ENCODE peak calls at places on chromosomes 5 and 9, in five cellular contexts. N is breast epithelium, C is A549, M is transverse colon, K is lower lobe of right lung. H is an unnamed sample.

GRCh38 chr9:89234636-89235035 is 56.0 kb upstream of the SHC3 start:
- DNase-seq in N (no peak), K (peak), C (peak), M (no peak), H (no peak)

GRCh38 chr5:178287091-178287790 is 54.6 kb upstream of the PHYKPL start:
- DNase-seq in M (no peak), K (no peak), C (no peak), N (no peak), H (no peak)

GRCh38 chr5:67992919-67993318 is 222.6 kb upstream of the PIK3R1 start:
- DNase-seq in C (no peak), K (no peak), M (no peak), N (no peak), H (no peak)

GRCh38 chr5:112248643-112249042 is 170.4 kb downstream of the EPB41L4A start:
- DNase-seq in C (no peak), M (no peak), K (no peak), N (no peak), H (no peak)

GRCh38 chr5:174610968-174611367 is 113.4 kb upstream of the MSX2 start:
- DNase-seq in M (peak), N (peak), C (no peak), K (no peak), H (peak)

GRCh38 chr5:42495908-42496307 is 72.7 kb downstream of the GHR start:
- DNase-seq in N (no peak), C (no peak), K (no peak), M (no peak), H (no peak)

GRCh38 chr5:6455571-6456200 is 7.0 kb downstream of the UBE2QL1 start:
- DNase-seq in K (no peak), C (no peak), M (no peak), N (no peak), H (no peak)

GRCh38 chr5:14737309-14737708 is 72.8 kb downstream of the OTULIN start:
- DNase-seq in C (no peak), M (no peak), N (no peak), K (no peak), H (no peak)

GRCh38 chr9:114117614-114117995 is 18.5 kb upstream of the KIF12 start:
- DNase-seq in C (no peak), M (no peak), K (no peak), N (no peak), H (no peak)

GRCh38 chr9:114884787-114885452 is 45.5 kb downstream of the TNFSF8 start:
- DNase-seq in M (peak), K (peak), N (peak), C (peak), H (peak)

GRCh38 chr9:109861918-109862317 is 81.9 kb downstream of the PALM2AKAP2 start:
- DNase-seq in C (no peak), M (no peak), K (no peak), N (no peak), H (no peak)

GRCh38 chr5:82104872-82105271 is 133.0 kb downstream of the ATG10 start:
- DNase-seq in N (no peak), C (no peak), K (no peak), M (no peak), H (no peak)

GRCh38 chr5:17069995-17070405 is 133.9 kb upstream of the MYO10 start:
- DNase-seq in C (no peak), K (no peak), M (peak), N (no peak), H (no peak)

GRCh38 chr9:97770808-97771372 is 73.8 kb upstream of the XPA start:
- DNase-seq in M (no peak), C (no peak), N (no peak), K (no peak), H (no peak)

GRCh38 chr9:124771867-124772621 is 933 bp upstream of the NR6A1 start:
- DNase-seq in M (peak), N (peak), C (peak), K (peak), H (no peak)

GRCh38 chr5:147290261-147290660 is 55.4 kb downstream of the STK32A start:
- DNase-seq in C (no peak), M (no peak), K (peak), N (no peak), H (no peak)

GRCh38 chr9:17810728-17811634 is 232.1 kb downstream of the SH3GL2 start:
- DNase-seq in M (peak), C (peak), N (no peak), K (no peak), H (no peak)

GRCh38 chr5:96065577-96066385 is 104.1 kb upstream of the ELL2 start:
- DNase-seq in M (no peak), K (no peak), N (no peak), C (no peak), H (no peak)

GRCh38 chr9:83501552-83501951 is 36.6 kb downstream of the FRMD3 start:
- DNase-seq in C (no peak), M (no peak), K (no peak), N (no peak), H (no peak)

GRCh38 chr9:14313951-14314423 is at the start of gene NFIB:
- DNase-seq in M (peak), K (peak), N (no peak), C (peak), H (no peak)

DNA sequence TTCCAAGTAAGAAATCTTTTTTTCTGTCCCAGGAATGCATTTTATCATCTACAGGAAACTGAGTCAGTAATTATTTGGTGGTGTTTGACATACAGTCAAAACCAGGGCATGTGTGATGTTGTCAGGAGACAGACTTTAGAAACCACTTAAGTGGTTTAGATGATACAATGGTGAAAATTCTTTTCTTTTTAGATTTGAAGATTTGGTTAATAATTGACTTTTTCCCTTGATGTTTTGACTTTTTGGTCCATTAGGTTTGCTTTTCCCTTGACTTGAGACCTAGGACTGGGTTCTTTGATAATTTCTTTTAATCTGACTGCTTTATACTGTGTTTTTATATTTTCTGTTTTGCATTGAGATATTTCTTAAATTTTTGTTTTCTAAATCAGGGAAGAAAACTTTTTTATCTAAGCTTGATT is 85.2 kb downstream of the RASGRF2 start:
- DNase-seq in N (no peak), K (no peak), M (no peak), C (no peak), H (peak)
- TF ChIP-seq CTCF in N (no peak), K (no peak), M (no peak), C (no peak), H (no peak)

GRCh38 chr5:170504598-170505266 is 912 bp downstream of the KCNIP1 start:
- DNase-seq in M (no peak), K (no peak), N (no peak), C (no peak), H (no peak)
- H3K4me3 ChIP-seq in M (no peak), K (no peak), N (no peak), C (no peak), H (peak)

DNA sequence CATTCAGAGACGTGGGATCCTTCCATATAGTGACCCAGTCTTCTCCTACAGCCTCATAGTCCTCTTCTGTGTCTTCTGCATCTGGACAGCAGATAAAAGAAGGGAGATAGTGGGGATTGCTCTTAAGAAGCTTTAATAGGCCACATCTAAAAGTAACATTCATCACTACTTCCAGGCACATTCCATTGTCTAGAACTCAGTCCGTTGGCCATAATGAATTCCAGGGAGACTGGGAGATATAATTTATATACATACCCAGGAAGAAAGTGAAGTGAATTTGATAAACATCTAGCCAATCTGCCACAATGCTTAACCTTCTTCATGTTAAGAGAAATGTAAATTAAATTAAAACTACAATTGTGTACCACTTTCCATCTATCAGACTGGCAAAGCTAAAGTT is 22.5 kb upstream of the GLIPR2 start:
- DNase-seq in N (no peak), C (no peak), K (no peak), M (no peak), H (no peak)
- TF ChIP-seq CTCF in N (no peak), C (no peak), K (no peak), M (no peak), H (no peak)

DNA sequence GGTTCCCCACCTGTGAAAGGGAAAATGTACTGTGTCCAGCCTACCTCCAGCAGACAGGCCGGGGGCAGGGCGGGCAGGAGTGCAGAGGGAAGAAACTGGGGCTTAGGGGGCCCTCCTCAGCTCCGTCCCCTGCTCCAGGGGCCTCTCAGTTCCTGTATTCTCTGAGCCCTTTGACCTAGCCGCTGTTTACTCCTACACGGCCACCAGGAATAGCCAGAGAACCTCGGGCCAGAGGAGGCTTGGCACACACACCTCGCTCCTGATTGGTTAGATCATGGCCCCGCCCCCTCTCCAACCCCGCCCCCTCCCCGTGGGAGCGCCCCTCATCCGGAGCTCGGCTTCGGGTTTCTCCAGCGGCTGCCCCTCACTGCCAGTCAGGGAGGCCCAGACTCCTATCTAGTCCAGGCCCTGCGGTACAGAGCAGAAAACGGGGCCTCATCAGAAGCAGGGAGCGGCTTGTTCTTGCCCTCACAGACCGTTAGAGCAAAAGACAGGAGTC is 2.2 kb downstream of the ST6GALNAC6 start:
- DNase-seq in N (peak), M (peak), C (peak), K (peak), H (no peak)
- H3K4me3 ChIP-seq in N (peak), M (no peak), C (no peak), K (peak), H (no peak)